ENCODE peak calls at places on chromosome 3, in seven cellular contexts. D, T, O, L, W, Y and C are unnamed samples.
A peak's percentile ranks its signal among the peaks of the same experiment; 100 is the strongest.

GRCh38 chr3:119796368-119796767 is 14.5 kb downstream of the NR1I2 start:
- DNase-seq in T (no peak), W (no peak), D (no peak), O (no peak), L (no peak), Y (no peak), C (no peak)

GRCh38 chr3:38610436-38610835 is 39.1 kb downstream of the SCN5A start:
- DNase-seq in T (no peak), W (peak; percentile 13), L (no peak), D (no peak), Y (no peak), O (no peak), C (no peak)

GRCh38 chr3:49173792-49174170 is 2.4 kb downstream of the KLHDC8B start:
- DNase-seq in O (no peak), W (no peak), D (no peak), T (peak; percentile 43), Y (no peak), L (no peak), C (no peak)

GRCh38 chr3:70631716-70632307 is 319.4 kb upstream of the MDFIC2 start:
- DNase-seq in T (no peak), D (no peak), L (no peak), O (no peak), W (no peak), Y (no peak), C (no peak)

GRCh38 chr3:177410734-177411133 is 213.5 kb upstream of the TBL1XR1 start:
- DNase-seq in L (no peak), Y (no peak), T (no peak), D (no peak), O (peak; percentile 18), W (no peak), C (no peak)

GRCh38 chr3:179681492-179682263 is 28.8 kb downstream of the USP13 start:
- DNase-seq in T (no peak), W (no peak), O (no peak), Y (no peak), D (no peak), L (peak; percentile 36), C (no peak)

GRCh38 chr3:62875103-62876002 is at the start of gene CADPS:
- DNase-seq in L (no peak), Y (no peak), T (peak; percentile 21), O (no peak), W (peak; percentile 27), D (peak; percentile 61), C (no peak)

GRCh38 chr3:99776516-99777209 is 41.0 kb upstream of the CMSS1 start:
- DNase-seq in T (no peak), Y (no peak), W (no peak), O (no peak), L (peak; percentile 32), D (no peak), C (no peak)

GRCh38 chr3:167605871-167606270 is 47.9 kb downstream of the WDR49 start:
- DNase-seq in D (no peak), W (no peak), T (no peak), O (no peak), L (no peak), Y (no peak), C (no peak)

GRCh38 chr3:21551019-21551418 is 200.0 kb downstream of the ZNF385D start:
- DNase-seq in W (no peak), D (no peak), T (no peak), L (no peak), Y (peak; percentile 22), O (no peak), C (no peak)

GRCh38 chr3:60579734-60580133 is 671.5 kb downstream of the FHIT start:
- DNase-seq in L (peak; percentile 90), D (no peak), Y (peak; percentile 0), O (no peak), W (no peak), T (no peak), C (no peak)

GRCh38 chr3:189576486-189576885 is 54.7 kb upstream of the TP63 start:
- DNase-seq in Y (no peak), L (no peak), O (no peak), W (no peak), T (no peak), D (no peak), C (no peak)

GRCh38 chr3:142976621-142977398 is 13.3 kb upstream of the PAQR9 start:
- DNase-seq in Y (peak; percentile 96), W (peak; percentile 70), O (no peak), D (peak; percentile 76), L (peak; percentile 96), T (peak; percentile 84), C (no peak)

GRCh38 chr3:160401301-160402095 is 2.0 kb downstream of the SMC4 start:
- DNase-seq in Y (peak; percentile 52), L (peak; percentile 88), D (no peak), O (peak; percentile 17), W (no peak), T (no peak), C (no peak)

GRCh38 chr3:182824957-182825356 is 31.7 kb downstream of the ATP11B start:
- DNase-seq in Y (no peak), W (no peak), D (no peak), L (no peak), T (no peak), O (no peak), C (no peak)

GRCh38 chr3:140736863-140737460 is 59.1 kb downstream of the TRIM42 start:
- DNase-seq in W (no peak), O (no peak), T (peak; percentile 67), Y (peak; percentile 10), L (no peak), D (no peak), C (no peak)

GRCh38 chr3:9595877-9596276 is 42.3 kb upstream of the LHFPL4 start:
- DNase-seq in L (no peak), Y (no peak), T (no peak), W (no peak), D (no peak), O (no peak), C (no peak)

GRCh38 chr3:155835341-155836071 is 18.7 kb downstream of the SLC33A1 start:
- DNase-seq in W (no peak), O (no peak), Y (no peak), D (peak; percentile 65), L (no peak), T (no peak), C (no peak)

GRCh38 chr3:113404637-113405036 is 36.7 kb downstream of the CFAP44 start:
- DNase-seq in L (no peak), W (no peak), T (no peak), Y (no peak), O (no peak), D (no peak), C (no peak)

GRCh38 chr3:46500631-46501377 is 3.0 kb downstream of the RTP3 start:
- DNase-seq in T (no peak), D (no peak), W (no peak), L (peak; percentile 80), O (no peak), Y (no peak), C (no peak)

GRCh38 chr3:46908294-46908985 is 30.9 kb downstream of the PTH1R start:
- DNase-seq in T (no peak), Y (no peak), D (peak; percentile 53), O (no peak), W (peak; percentile 46), L (peak; percentile 66), C (no peak)

GRCh38 chr3:170734043-170734736 is 135.8 kb downstream of the RPL22L1 start:
- DNase-seq in Y (no peak), L (no peak), T (no peak), O (no peak), D (no peak), W (no peak), C (no peak)

GRCh38 chr3:26293351-26293750 is 329.2 kb upstream of the LRRC3B start:
- DNase-seq in W (no peak), T (no peak), O (no peak), D (no peak), L (no peak), Y (no peak), C (no peak)
- H3K9me3 ChIP-seq in W (no peaks in the 10 kb centered on the region), T (no peaks in the 10 kb centered on the region), O (no peaks in the 10 kb centered on the region), D (no peaks in the 10 kb centered on the region), L (peaks cover 5% of the 10 kb centered on the region), Y (no peaks in the 10 kb centered on the region), C (no peaks in the 10 kb centered on the region)

DNA sequence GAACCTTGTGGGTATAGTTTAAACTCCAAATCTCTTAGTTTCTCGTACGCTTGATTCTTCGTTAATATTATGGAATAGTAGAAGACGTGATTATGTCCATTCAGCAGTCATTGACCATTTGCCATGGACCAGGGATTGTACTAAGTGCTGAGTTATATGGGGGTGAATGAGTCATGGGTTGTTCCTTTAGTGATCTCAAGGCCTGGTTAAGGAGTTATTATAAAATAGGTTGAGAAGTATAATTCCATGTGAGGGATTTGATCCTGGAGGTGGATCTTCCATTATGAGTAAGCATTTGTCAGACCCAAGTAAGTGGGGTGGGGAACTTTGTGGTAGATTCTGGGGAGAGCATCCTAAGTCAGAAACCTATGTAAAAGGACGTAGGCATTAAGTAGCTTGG is 15.4 kb downstream of the NR2C2 start:
- DNase-seq in Y (no peak), T (no peak), O (no peak), W (no peak), L (peak; percentile 88), D (no peak), C (no peak)
- H3K9me3 ChIP-seq in Y (peaks cover 6% of the 10 kb centered on the region), T (no peaks in the 10 kb centered on the region), O (no peaks in the 10 kb centered on the region), W (no peaks in the 10 kb centered on the region), L (no peaks in the 10 kb centered on the region), D (no peaks in the 10 kb centered on the region), C (no peaks in the 10 kb centered on the region)

GRCh38 chr3:125351814-125352456 is 23.2 kb downstream of the ZNF148 start:
- DNase-seq in Y (no peak), L (peak; percentile 71), T (no peak), W (no peak), O (no peak), D (no peak), C (no peak)

GRCh38 chr3:125350597-125350996 is 24.5 kb downstream of the ZNF148 start:
- DNase-seq in D (no peak), T (no peak), O (no peak), W (no peak), Y (no peak), L (no peak), C (no peak)

GRCh38 chr3:125353128-125353527 is 22.0 kb downstream of the ZNF148 start:
- DNase-seq in T (no peak), L (no peak), D (no peak), Y (no peak), W (no peak), O (no peak), C (no peak)

GRCh38 chr3:125349556-125350165 is 25.5 kb downstream of the ZNF148 start:
- DNase-seq in T (no peak), W (no peak), L (peak; percentile 23), Y (no peak), D (no peak), O (no peak), C (no peak)

GRCh38 chr3:125351152-125351551 is 24.0 kb downstream of the ZNF148 start:
- DNase-seq in D (no peak), W (no peak), T (no peak), Y (no peak), L (no peak), O (no peak), C (no peak)
- H3K9me3 ChIP-seq in D (no peaks in the 10 kb centered on the region), W (peaks cover under 1% of the 10 kb centered on the region), T (no peaks in the 10 kb centered on the region), Y (no peaks in the 10 kb centered on the region), L (no peaks in the 10 kb centered on the region), O (no peaks in the 10 kb centered on the region), C (peaks cover 2% of the 10 kb centered on the region)

DNA sequence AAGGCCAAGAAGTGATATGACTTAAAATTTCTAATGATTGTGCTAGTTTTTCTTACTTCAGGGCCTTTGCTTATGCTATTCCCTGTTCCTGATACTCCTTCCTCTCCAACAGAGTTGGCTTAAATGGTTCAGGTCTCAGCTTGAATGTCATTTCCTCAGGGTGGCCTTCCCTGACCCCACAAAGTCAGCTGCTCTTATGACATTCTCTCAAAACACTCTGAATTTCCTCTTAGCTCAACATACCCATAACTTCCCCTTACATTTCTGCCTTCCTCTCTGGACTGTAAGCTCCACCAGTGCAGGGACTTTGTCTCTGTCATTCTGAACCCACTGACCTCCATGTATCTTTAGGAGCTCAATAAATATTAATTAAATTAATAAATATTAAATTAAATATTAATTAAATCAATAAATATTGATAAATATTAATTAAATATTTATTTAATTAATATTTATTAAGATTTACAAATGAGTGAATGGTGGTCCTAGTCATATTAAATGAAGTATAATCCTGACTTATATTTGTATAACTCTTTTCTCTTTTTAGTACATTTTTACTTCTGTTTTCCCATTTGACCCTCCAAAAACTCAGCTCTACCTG is 17.9 kb upstream of the TMCC1 start:
- DNase-seq in W (no peak), O (no peak), T (no peak), Y (no peak), L (no peak), D (no peak), C (no peak)
- H3K9me3 ChIP-seq in W (peaks cover 10% of the 10 kb centered on the region), O (peaks cover under 1% of the 10 kb centered on the region), T (no peaks in the 10 kb centered on the region), Y (peaks cover 21% of the 10 kb centered on the region), L (peaks cover 14% of the 10 kb centered on the region), D (no peaks in the 10 kb centered on the region), C (peaks cover 5% of the 10 kb centered on the region)